ENCODE peak calls at places on chromosomes 13 and 19, in seven cellular contexts. J, E, F, U, H, T and N are unnamed samples.

GRCh38 chr19:14517840-14518505 is at the start of gene DNAJB1:
- DNase-seq in J (peak; percentile 82), E (no peak), F (peak; percentile 87), U (peak; percentile 96), H (peak; percentile 82), T (peak; percentile 93), N (peak; percentile 90)

GRCh38 chr13:112067121-112067741 is at the start of gene SOX1:
- DNase-seq in J (no peak), E (no peak), F (no peak), U (peak; percentile 65), H (no peak), T (no peak), N (no peak)

GRCh38 chr19:38223617-38224013 is 407 bp downstream of the DPF1 start:
- DNase-seq in J (no peak), E (no peak), F (no peak), U (no peak), H (no peak), T (no peak), N (no peak)

GRCh38 chr19:51201712-51202111 is 23.2 kb upstream of the CD33 start:
- DNase-seq in J (no peak), E (no peak), F (no peak), U (no peak), H (no peak), T (no peak), N (no peak)

GRCh38 chr13:72541674-72542073 is 185.8 kb downstream of the MZT1 start:
- DNase-seq in J (no peak), E (no peak), F (no peak), U (no peak), H (no peak), T (no peak), N (no peak)

GRCh38 chr19:29761575-29762225 is 46.6 kb upstream of the C19orf12 start:
- DNase-seq in J (no peak), E (no peak), F (no peak), U (no peak), H (no peak), T (no peak), N (no peak)

GRCh38 chr13:108877300-108877699 is 247.9 kb downstream of the MYO16 start:
- DNase-seq in J (no peak), E (no peak), F (no peak), U (no peak), H (no peak), T (no peak), N (no peak)

GRCh38 chr13:111904701-111905608 is 162.0 kb upstream of the SOX1 start:
- DNase-seq in J (no peak), E (peak; percentile 93), F (no peak), U (peak; percentile 47), H (no peak), T (peak; percentile 40), N (peak; percentile 22)

GRCh38 chr19:13883665-13884064 is 6.7 kb downstream of the NANOS3 start:
- DNase-seq in J (no peak), E (no peak), F (no peak), U (no peak), H (no peak), T (no peak), N (no peak)

GRCh38 chr13:53064721-53065120 is 36.1 kb downstream of the OLFM4 start:
- DNase-seq in J (no peak), E (no peak), F (peak; percentile 40), U (no peak), H (no peak), T (no peak), N (no peak)

GRCh38 chr13:110418944-110419343 is 111.9 kb downstream of the COL4A2 start:
- DNase-seq in J (no peak), E (no peak), F (no peak), U (no peak), H (no peak), T (no peak), N (no peak)

GRCh38 chr19:16825312-16826168 is 3.7 kb upstream of the SIN3B start:
- DNase-seq in J (peak; percentile 53), E (no peak), F (peak; percentile 84), U (no peak), H (peak; percentile 76), T (no peak), N (no peak)

GRCh38 chr13:93925976-93926375 is 553.5 kb downstream of the DCT start:
- DNase-seq in J (no peak), E (no peak), F (no peak), U (no peak), H (no peak), T (no peak), N (no peak)

GRCh38 chr19:20165971-20166592 is 932 bp upstream of the ZNF486 start:
- DNase-seq in J (no peak), E (no peak), F (no peak), U (no peak), H (no peak), T (no peak), N (no peak)

GRCh38 chr19:43651758-43652545 is 12.3 kb upstream of the CADM4 start:
- DNase-seq in J (peak; percentile 59), E (no peak), F (peak; percentile 47), U (no peak), H (peak; percentile 74), T (no peak), N (peak; percentile 75)

GRCh38 chr13:21800847-21801616 is 130.2 kb downstream of the FGF9 start:
- DNase-seq in J (no peak), E (no peak), F (no peak), U (no peak), H (no peak), T (no peak), N (no peak)

GRCh38 chr19:51607077-51607476 is 23.1 kb downstream of the SIGLEC5 start:
- DNase-seq in J (no peak), E (no peak), F (no peak), U (peak; percentile 83), H (no peak), T (no peak), N (peak; percentile 87)

GRCh38 chr19:54952591-54953344 is 5.4 kb upstream of the NLRP7 start:
- DNase-seq in J (no peak), E (no peak), F (no peak), U (no peak), H (no peak), T (no peak), N (no peak)

GRCh38 chr13:110637747-110638146 is 22.4 kb downstream of the NAXD start:
- DNase-seq in J (no peak), E (no peak), F (no peak), U (no peak), H (peak; percentile 10), T (no peak), N (no peak)

GRCh38 chr19:6660930-6661329 is 9.0 kb downstream of the TNFSF14 start:
- DNase-seq in J (no peak), E (no peak), F (peak; percentile 30), U (no peak), H (no peak), T (no peak), N (no peak)

GRCh38 chr19:13103961-13104847 is 1.5 kb upstream of the LYL1 start:
- DNase-seq in J (peak; percentile 60), E (no peak), F (peak; percentile 51), U (peak; percentile 98), H (peak; percentile 51), T (peak; percentile 85), N (peak; percentile 67)

DNA sequence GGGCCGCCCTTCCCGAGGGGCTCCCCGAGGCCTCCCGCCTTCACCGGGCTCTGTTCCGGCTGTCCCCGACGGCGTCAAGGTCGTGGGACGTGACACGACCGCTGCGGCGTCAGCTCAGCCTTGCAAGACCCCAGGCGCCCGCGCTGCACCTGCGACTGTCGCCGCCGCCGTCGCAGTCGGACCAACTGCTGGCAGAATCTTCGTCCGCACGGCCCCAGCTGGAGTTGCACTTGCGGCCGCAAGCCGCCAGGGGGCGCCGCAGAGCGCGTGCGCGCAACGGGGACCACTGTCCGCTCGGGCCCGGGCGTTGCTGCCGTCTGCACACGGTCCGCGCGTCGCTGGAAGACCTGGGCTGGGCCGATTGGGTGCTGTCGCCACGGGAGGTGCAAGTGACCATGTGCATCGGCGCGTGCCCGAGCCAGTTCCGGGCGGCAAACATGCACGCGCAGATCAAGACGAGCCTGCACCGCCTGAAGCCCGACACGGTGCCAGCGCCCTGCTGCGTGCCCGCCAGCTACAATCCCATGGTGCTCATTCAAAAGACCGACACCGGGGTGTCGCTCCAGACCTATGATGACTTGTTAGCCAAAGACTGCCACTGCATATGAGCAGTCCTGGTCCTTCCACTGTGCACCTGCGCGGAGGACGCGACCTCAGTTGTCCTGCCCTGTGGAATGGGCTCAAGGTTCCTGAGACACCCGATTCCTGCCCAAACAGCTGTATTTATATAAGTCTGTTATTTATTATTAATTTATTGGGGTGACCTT is 2.6 kb downstream of the GDF15 start:
- DNase-seq in J (peak; percentile 85), E (no peak), F (peak; percentile 84), U (peak; percentile 98), H (peak; percentile 89), T (peak; percentile 91), N (peak; percentile 94)
- H3K4me1 ChIP-seq in J (peaks cover 8% of the 10 kb centered on the region), E (peaks cover 22% of the 10 kb centered on the region), F (peaks cover 9% of the 10 kb centered on the region), U (peaks cover 55% of the 10 kb centered on the region), H (peaks cover 7% of the 10 kb centered on the region), T (peaks cover 20% of the 10 kb centered on the region), N (peaks cover 9% of the 10 kb centered on the region)

DNA sequence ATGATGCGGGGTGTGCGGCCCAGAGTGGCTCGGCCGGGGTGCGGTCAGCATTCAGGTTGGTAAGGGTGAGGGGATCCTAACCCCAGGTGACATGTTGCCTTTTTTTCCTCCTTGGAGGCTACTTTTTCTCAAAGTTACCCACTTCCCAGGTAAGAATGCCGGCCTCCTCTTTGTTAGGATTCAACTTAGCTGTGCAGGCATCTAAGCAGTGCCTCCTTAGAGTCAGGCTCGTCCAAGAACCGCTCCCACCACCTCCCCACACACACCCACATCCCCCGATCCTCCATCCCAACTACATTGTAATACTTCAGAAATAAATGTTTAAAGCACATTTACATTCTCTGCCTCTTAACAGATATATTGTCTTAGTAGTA is 733 bp upstream of the ENOX1 start:
- DNase-seq in J (no peak), E (no peak), F (no peak), U (no peak), H (no peak), T (no peak), N (no peak)
- H3K27ac ChIP-seq in J (no peak overlapping the region), E (peak overlapping the region; percentile 75), F (peak overlapping the region; percentile 89), U (no peak overlapping the region), H (no peak overlapping the region), T (no peak overlapping the region), N (peak overlapping the region; percentile 68)

GRCh38 chr13:41054919-41055619 is 6.2 kb upstream of the WBP4 start:
- DNase-seq in J (no peak), E (no peak), F (no peak), U (no peak), H (no peak), T (no peak), N (no peak)
- H3K4me1 ChIP-seq in J (peaks cover 11% of the 10 kb centered on the region), E (peaks cover 76% of the 10 kb centered on the region), F (no peaks in the 10 kb centered on the region), U (peaks cover 74% of the 10 kb centered on the region), H (peaks cover 82% of the 10 kb centered on the region), T (peaks cover 59% of the 10 kb centered on the region), N (peaks cover 70% of the 10 kb centered on the region)

DNA sequence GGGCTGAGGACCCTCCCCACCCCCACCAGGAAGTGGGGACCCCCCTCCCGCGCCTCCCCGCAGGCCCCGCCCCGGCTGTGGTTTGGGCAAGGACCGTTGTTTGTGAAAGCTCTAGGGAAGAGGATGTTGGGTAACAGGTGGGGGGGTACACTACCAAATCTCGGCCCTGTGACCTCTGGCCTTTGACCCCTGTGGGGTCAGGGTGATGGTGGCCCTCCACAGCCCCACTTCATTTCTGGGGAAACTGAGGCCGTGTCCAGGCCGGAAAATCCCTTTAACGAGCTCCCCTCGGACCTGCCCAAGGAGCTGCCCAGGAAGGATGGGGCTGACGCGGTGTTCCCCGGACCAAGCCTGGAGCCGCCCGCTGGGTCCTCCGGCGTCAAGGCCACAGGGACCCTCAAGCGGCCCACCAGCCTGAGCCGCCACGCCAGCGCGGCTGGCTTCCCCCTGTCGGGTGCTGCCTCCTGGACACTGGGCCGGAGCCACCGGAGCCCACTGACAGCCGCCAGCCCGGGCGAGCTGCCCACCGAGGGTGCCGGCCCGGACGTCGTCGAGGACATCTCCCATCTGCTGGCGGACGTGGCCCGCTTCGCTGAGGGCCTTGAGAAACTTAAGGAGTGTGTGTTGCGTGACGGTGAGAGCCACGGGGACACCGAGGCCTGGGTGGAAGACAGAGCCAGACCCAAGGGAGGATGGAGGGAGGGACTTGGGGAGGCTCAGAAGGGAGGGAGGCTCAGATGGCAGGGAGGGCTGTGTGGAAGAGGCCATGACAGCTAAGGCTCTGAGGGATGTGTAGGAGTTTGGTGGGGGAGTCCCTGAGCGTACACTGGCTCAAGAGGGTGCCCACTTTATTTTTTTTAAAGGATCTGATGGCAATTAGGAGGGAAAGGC is 1.4 kb downstream of the ARHGAP45 start:
- DNase-seq in J (no peak), E (no peak), F (no peak), U (peak; percentile 97), H (no peak), T (no peak), N (peak; percentile 88)
- H3K27ac ChIP-seq in J (peak overlapping the region; percentile 43), E (peak overlapping the region; percentile 12), F (no peak overlapping the region), U (peak overlapping the region; percentile 94), H (no peak overlapping the region), T (no peak overlapping the region), N (peak overlapping the region; percentile 76)